ENCODE peak calls at places on chromosomes 1 and 21, in five cellular contexts. Y is T-helper 2 cell, K is Right ventricle myocardium inferior, A is A549, I is kidney epithelial cell. R is an unnamed sample.

GRCh38 chr1:214524824-214525223 is 26.6 kb downstream of the PTPN14 start:
- DNase-seq in I (no peak), A (no peak), K (no peak), Y (no peak), R (no peak)

GRCh38 chr1:46816930-46817329 is 18.1 kb downstream of the CYP4B1 start:
- DNase-seq in K (no peak), I (no peak), A (no peak), Y (no peak), R (no peak)

GRCh38 chr21:45074818-45075605 is 632 bp downstream of the ADARB1 start:
- DNase-seq in Y (peak), K (no peak), A (peak), I (no peak), R (no peak)

GRCh38 chr1:10664251-10664650 is 132.2 kb downstream of the CASZ1 start:
- DNase-seq in I (no peak), K (peak), A (no peak), Y (no peak), R (no peak)

GRCh38 chr1:229122606-229123005 is 148.3 kb upstream of the RAB4A start:
- DNase-seq in I (no peak), A (no peak), K (no peak), Y (no peak), R (no peak)

GRCh38 chr1:201324821-201325677 is 41.7 kb downstream of the PKP1 start:
- DNase-seq in A (no peak), Y (no peak), K (no peak), I (no peak), R (no peak)

GRCh38 chr1:151568626-151569088 is 28.5 kb downstream of the TUFT1 start:
- DNase-seq in K (no peak), I (no peak), A (no peak), Y (peak), R (peak)

GRCh38 chr1:31984419-31985347 is 29.0 kb upstream of the KHDRBS1 start:
- DNase-seq in A (no peak), K (no peak), I (no peak), Y (peak), R (no peak)

GRCh38 chr1:107766533-107766932 is 198.4 kb downstream of the VAV3 start:
- DNase-seq in K (no peak), Y (no peak), I (no peak), A (no peak), R (no peak)

GRCh38 chr1:216766633-216767325 is 43.5 kb upstream of the ESRRG start:
- DNase-seq in Y (no peak), A (peak), K (no peak), I (no peak), R (no peak)

GRCh38 chr1:91944087-91944486 is 5.1 kb upstream of the BRDT start:
- DNase-seq in A (no peak), Y (no peak), I (no peak), K (no peak), R (no peak)

GRCh38 chr21:31251686-31252085 is 92.4 kb downstream of the TIAM1 start:
- DNase-seq in I (no peak), A (no peak), Y (no peak), K (no peak), R (no peak)

GRCh38 chr1:212782422-212783154 is 9.0 kb downstream of the NSL1 start:
- DNase-seq in K (no peak), I (no peak), A (peak), Y (peak), R (no peak)

GRCh38 chr1:119316870-119317416 is 51.6 kb upstream of the HAO2 start:
- DNase-seq in K (no peak), I (no peak), A (peak), Y (no peak), R (no peak)

GRCh38 chr1:2300004-2300771 is 72.1 kb downstream of the SKI start:
- DNase-seq in A (no peak), I (no peak), K (no peak), Y (peak), R (no peak)